ENCODE peak calls at places on chromosomes 13 and 19, in seven cellular contexts. I, L, K, G, J, U and A are unnamed samples.

GRCh38 chr13:60757481-60757880 is 360.5 kb downstream of the TDRD3 start:
- DNase-seq in G (no peak), I (no peak), K (no peak), J (no peak), L (no peak), U (no peak), A (no peak)

GRCh38 chr13:102757006-102757405 is 16.6 kb downstream of the TEX30 start:
- DNase-seq in U (no peak), K (no peak), I (no peak), J (no peak), G (no peak), L (no peak), A (no peak)

GRCh38 chr13:30196025-30196424 is 111.3 kb downstream of the KATNAL1 start:
- DNase-seq in J (peak; percentile 41), G (peak; percentile 94), I (peak; percentile 76), U (no peak), K (no peak), L (peak; percentile 4), A (peak; percentile 39)

GRCh38 chr13:98476106-98476505 is 100.8 kb downstream of the STK24 start:
- DNase-seq in J (no peak), G (peak; percentile 82), I (peak; percentile 87), K (no peak), U (no peak), L (no peak), A (no peak)

GRCh38 chr19:49150106-49150943 is 4.9 kb downstream of the HRC start:
- DNase-seq in K (peak; percentile 91), J (peak; percentile 65), I (peak; percentile 89), L (peak; percentile 90), G (peak; percentile 92), U (peak; percentile 58), A (peak; percentile 91)

GRCh38 chr19:48644839-48645651 is 942 bp downstream of the CA11 start:
- DNase-seq in I (peak; percentile 82), K (peak; percentile 81), J (peak; percentile 65), G (peak; percentile 88), L (peak; percentile 72), U (peak; percentile 53), A (peak; percentile 79)

GRCh38 chr13:114261328-114261965 is 20.0 kb upstream of the UPF3A start:
- DNase-seq in I (no peak), J (no peak), G (peak; percentile 91), U (no peak), L (no peak), K (no peak), A (no peak)

GRCh38 chr13:49279112-49279511 is 31.4 kb downstream of the CDADC1 start:
- DNase-seq in U (no peak), L (no peak), J (no peak), G (no peak), K (no peak), I (no peak), A (no peak)

GRCh38 chr19:15449620-15450527 is at the start of gene WIZ:
- DNase-seq in K (peak; percentile 85), U (peak; percentile 35), I (peak; percentile 75), J (peak; percentile 55), G (peak; percentile 73), L (peak; percentile 62), A (peak; percentile 63)

GRCh38 chr19:18270304-18270703 is 3.9 kb downstream of the IQCN start:
- DNase-seq in K (no peak), I (no peak), U (no peak), J (no peak), G (no peak), L (no peak), A (peak; percentile 60)

GRCh38 chr13:81487151-81487550 is 1146.2 kb upstream of the SPRY2 start:
- DNase-seq in K (peak; percentile 51), U (peak; percentile 4), I (peak; percentile 50), J (no peak), G (peak; percentile 88), L (peak; percentile 29), A (peak; percentile 14)

GRCh38 chr19:52734340-52734892 is 428 bp downstream of the ZNF611 start:
- DNase-seq in L (peak; percentile 37), I (no peak), U (no peak), J (no peak), G (no peak), K (no peak), A (peak; percentile 35)

DNA sequence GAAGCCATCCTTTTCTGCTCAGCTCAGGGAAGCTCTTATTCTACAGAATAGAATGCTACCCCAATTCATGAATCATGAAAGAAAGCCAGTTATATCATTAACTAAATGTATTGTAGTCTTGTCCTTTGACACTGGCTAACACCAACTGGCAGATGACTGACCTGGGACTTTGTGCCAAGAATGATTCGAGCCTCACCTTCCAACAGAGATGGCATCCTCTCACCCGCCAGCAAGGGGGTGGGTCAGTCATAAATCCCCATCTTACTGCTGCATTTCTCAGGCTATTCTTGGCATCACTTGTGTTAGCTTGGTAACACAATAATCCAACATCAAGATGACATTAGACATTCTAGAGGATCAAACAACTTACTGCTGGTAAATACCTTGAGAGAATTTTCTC is 1239.8 kb upstream of the MIR17HG start:
- DNase-seq in L (no peak), K (no peak), G (no peak), J (no peak), I (no peak), U (no peak), A (no peak)
- H3K18ac ChIP-seq in L (no peak overlapping the region), K (no peak overlapping the region), G (no peak overlapping the region), J (no peak overlapping the region), I (no peak overlapping the region), U (no peak overlapping the region), A (no peak overlapping the region)

GRCh38 chr13:91311491-91311890 is 36.0 kb upstream of the MIR17HG start:
- DNase-seq in J (no peak), I (no peak), G (no peak), K (no peak), U (no peak), L (no peak), A (no peak)
- H3K18ac ChIP-seq in J (no peak overlapping the region), I (no peak overlapping the region), G (no peak overlapping the region), K (no peak overlapping the region), U (no peak overlapping the region), L (no peak overlapping the region), A (no peak overlapping the region)

DNA sequence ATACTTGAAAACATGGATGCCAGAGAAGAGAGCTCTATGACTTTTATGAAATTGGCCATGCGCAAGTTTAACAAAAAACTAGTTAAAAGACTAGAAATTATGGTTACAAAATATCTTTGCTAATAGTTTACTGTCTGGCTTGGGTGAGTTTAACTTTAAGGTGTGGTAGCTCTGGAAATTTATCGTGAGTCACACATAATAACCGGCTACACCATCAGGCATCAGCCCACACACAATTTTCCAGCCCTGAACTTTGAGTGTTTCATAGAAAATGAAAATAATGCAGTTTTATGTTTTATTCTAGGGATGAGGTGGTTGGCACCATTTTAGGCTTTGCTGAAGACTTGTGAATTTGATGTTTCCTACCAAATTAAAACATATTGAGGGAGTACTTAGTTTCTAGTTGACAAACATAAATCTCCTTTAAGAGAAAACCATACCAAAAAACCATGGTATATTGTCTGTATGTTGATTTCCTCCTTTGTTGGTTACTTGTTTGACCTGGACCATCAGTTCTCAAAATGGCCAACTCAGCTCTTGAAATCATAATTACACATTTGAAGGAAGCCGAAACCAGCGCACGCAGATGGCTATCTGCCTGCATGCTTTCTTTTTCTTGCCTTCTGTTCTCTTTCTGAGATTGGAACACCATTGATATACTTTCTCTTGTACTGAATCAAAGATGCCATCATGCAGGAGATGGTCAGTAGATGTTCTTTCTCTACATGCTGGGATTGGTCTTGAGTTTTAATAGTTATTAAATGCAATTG is 125.1 kb downstream of the AKAP11 start:
- DNase-seq in L (no peak), I (no peak), G (no peak), K (no peak), U (no peak), J (no peak), A (no peak)
- H3K18ac ChIP-seq in L (no peak overlapping the region), I (no peak overlapping the region), G (no peak overlapping the region), K (no peak overlapping the region), U (no peak overlapping the region), J (no peak overlapping the region), A (no peak overlapping the region)

DNA sequence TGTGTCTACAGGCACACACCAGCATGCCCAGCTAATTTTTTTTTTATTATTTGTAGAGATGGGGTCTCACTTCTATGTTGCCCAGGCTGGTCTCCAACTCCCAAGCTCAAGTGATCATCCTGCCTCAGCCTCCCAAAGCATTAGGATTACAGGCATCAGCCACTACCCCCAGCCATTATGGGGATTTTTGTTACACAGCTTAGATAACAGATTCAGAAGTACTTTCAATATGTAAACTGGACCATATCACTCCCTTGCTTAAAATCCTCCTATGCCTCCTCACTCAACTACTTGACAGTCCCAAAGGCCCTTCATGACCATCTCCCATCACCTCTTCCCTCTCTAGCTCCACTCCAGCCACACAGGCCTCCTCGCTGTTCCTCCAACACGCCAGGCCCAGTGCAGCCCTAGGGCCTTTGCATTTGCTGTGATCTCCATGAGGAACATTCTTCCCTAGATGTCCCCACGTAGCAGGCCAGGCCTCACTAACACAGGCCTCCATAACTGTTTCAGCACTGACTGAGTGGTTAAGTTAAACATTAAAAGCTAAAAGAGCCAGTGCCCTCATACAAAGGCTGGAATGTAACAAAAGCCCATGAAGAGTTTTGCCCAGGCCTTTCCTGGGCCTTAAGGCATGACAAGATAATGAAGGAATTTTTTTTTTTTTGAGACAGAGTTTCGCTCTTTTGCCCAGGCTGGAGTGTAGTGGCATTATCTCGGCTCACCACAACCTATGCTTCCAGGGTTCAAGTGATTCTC is 2.5 kb downstream of the DOHH start:
- DNase-seq in J (no peak), K (no peak), U (no peak), L (no peak), I (no peak), G (no peak), A (no peak)
- H3K18ac ChIP-seq in J (no peak overlapping the region), K (no peak overlapping the region), U (peak overlapping the region; percentile 17), L (no peak overlapping the region), I (no peak overlapping the region), G (no peak overlapping the region), A (no peak overlapping the region)